ENCODE peak calls at places on chromosomes 3 and 15, in four cellular contexts. N is activated gamma-delta T cell treated with anti-CD3 and anti-CD28 coated beads, Interleukin-2, amount 50 U/mL, for 16 hours; W is tibial nerve; X is endothelial cell. F is an unnamed sample.

GRCh38 chr15:69823223-69823907 is 274.4 kb downstream of the TLE3 start:
- DNase-seq in N (no peak), W (no peak), X (no peak), F (no peak)

GRCh38 chr15:73809728-73810501 is 56.8 kb upstream of the INSYN1 start:
- DNase-seq in N (no peak), W (no peak), X (no peak), F (no peak)

GRCh38 chr15:96347181-96348111 is 16.9 kb downstream of the NR2F2 start:
- DNase-seq in N (no peak), W (no peak), X (no peak), F (peak)

GRCh38 chr3:61901986-61902385 is 340.6 kb downstream of the PTPRG start:
- DNase-seq in N (no peak), W (no peak), X (no peak), F (no peak)

GRCh38 chr15:47885921-47886320 is 168.6 kb downstream of the SEMA6D start:
- DNase-seq in N (no peak), W (no peak), X (no peak), F (no peak)

GRCh38 chr3:152356870-152357276 is 88.1 kb downstream of the MBNL1 start:
- DNase-seq in N (no peak), W (no peak), X (no peak), F (no peak)

GRCh38 chr3:119323401-119324107 is 29.4 kb downstream of the ARHGAP31 start:
- DNase-seq in N (no peak), W (no peak), X (no peak), F (no peak)

GRCh38 chr15:78284758-78285157 is 14.7 kb downstream of the SKIC8 start:
- DNase-seq in N (no peak), W (no peak), X (no peak), F (peak)

GRCh38 chr3:77380141-77380540 is 340.2 kb downstream of the ROBO2 start:
- DNase-seq in N (no peak), W (no peak), X (no peak), F (no peak)

GRCh38 chr15:92130244-92130643 is 263.4 kb upstream of the ST8SIA2 start:
- DNase-seq in N (no peak), W (no peak), X (no peak), F (no peak)

GRCh38 chr15:82371649-82372048 is 22.4 kb upstream of the GOLGA6L10 start:
- DNase-seq in N (no peak), W (no peak), X (no peak), F (no peak)

GRCh38 chr3:185149591-185149990 is 3.3 kb downstream of the C3orf70 start:
- DNase-seq in N (no peak), W (no peak), X (no peak), F (no peak)

GRCh38 chr3:57048052-57048671 is 12.3 kb upstream of the SPATA12 start:
- DNase-seq in N (no peak), W (peak), X (no peak), F (peak)

GRCh38 chr3:128079823-128080222 is 27.6 kb downstream of the SEC61A1 start:
- DNase-seq in N (no peak), W (no peak), X (no peak), F (no peak)

GRCh38 chr15:74251187-74251811 is 15.2 kb downstream of the CCDC33 start:
- DNase-seq in N (no peak), W (no peak), X (no peak), F (no peak)

GRCh38 chr3:37957185-37957936 is 33.2 kb upstream of the VILL start:
- DNase-seq in N (no peak), W (no peak), X (no peak), F (no peak)

GRCh38 chr3:115836944-115837343 is 213.6 kb downstream of the GAP43 start:
- DNase-seq in N (no peak), W (no peak), X (no peak), F (no peak)

GRCh38 chr3:86982883-86983282 is 8.1 kb downstream of the VGLL3 start:
- DNase-seq in N (no peak), W (no peak), X (no peak), F (no peak)

GRCh38 chr3:128011140-128011539 is 41.1 kb upstream of the SEC61A1 start:
- DNase-seq in N (no peak), W (no peak), X (peak), F (no peak)

GRCh38 chr3:25820816-25821486 is 31.1 kb downstream of the OXSM start:
- DNase-seq in N (no peak), W (no peak), X (no peak), F (no peak)

GRCh38 chr3:69541059-69541471 is 155.2 kb upstream of the FRMD4B start:
- DNase-seq in N (no peak), W (no peak), X (peak), F (peak)